ENCODE peak calls at places on chromosomes 2 and 18, in four cellular contexts. One of them, this sample, is unnamed.
A peak's percentile ranks its signal among the peaks of the same experiment; 100 is the strongest.

GRCh38 chr18:75475228-75475627 is 47.7 kb upstream of the SMIM21 start:
- DNase-seq in astrocyte: peak; percentile 83
- DNase-seq in neuronal stem cell: no peak
- DNase-seq in fibroblast of lung: peak; percentile 89
- DNase-seq in this sample: no peak

GRCh38 chr2:76613330-76613729 is 902.6 kb upstream of the GCFC2 start:
- DNase-seq in neuronal stem cell: no peak
- DNase-seq in fibroblast of lung: no peak
- DNase-seq in astrocyte: no peak
- DNase-seq in this sample: peak; percentile 16

GRCh38 chr2:134489732-134490384 is 228.9 kb downstream of the TMEM163 start:
- DNase-seq in astrocyte: no peak
- DNase-seq in fibroblast of lung: no peak
- DNase-seq in neuronal stem cell: no peak
- DNase-seq in this sample: no peak

GRCh38 chr2:45789317-45789716 is 137.8 kb downstream of the PRKCE start:
- DNase-seq in neuronal stem cell: no peak
- DNase-seq in fibroblast of lung: no peak
- DNase-seq in astrocyte: no peak
- DNase-seq in this sample: no peak

GRCh38 chr18:49447810-49448745 is 12.4 kb downstream of the DYM start:
- DNase-seq in fibroblast of lung: peak; percentile 68
- DNase-seq in neuronal stem cell: no peak
- DNase-seq in astrocyte: peak; percentile 10
- DNase-seq in this sample: peak; percentile 91

GRCh38 chr18:51288582-51288981 is 91.1 kb upstream of the MEX3C start:
- DNase-seq in fibroblast of lung: no peak
- DNase-seq in neuronal stem cell: no peak
- DNase-seq in astrocyte: no peak
- DNase-seq in this sample: no peak

GRCh38 chr2:187877391-187877790 is 323.2 kb upstream of the TFPI start:
- DNase-seq in fibroblast of lung: no peak
- DNase-seq in astrocyte: no peak
- DNase-seq in neuronal stem cell: no peak
- DNase-seq in this sample: no peak

GRCh38 chr2:86584164-86584913 is 21.1 kb upstream of the CHMP3 start:
- DNase-seq in fibroblast of lung: no peak
- DNase-seq in neuronal stem cell: no peak
- DNase-seq in astrocyte: peak; percentile 51
- DNase-seq in this sample: no peak

GRCh38 chr18:62328775-62329525 is 3.8 kb downstream of the TNFRSF11A start:
- DNase-seq in astrocyte: no peak
- DNase-seq in fibroblast of lung: no peak
- DNase-seq in neuronal stem cell: no peak
- DNase-seq in this sample: no peak

GRCh38 chr2:2836343-2837070 is 505.4 kb upstream of the MYT1L start:
- DNase-seq in neuronal stem cell: no peak
- DNase-seq in astrocyte: no peak
- DNase-seq in fibroblast of lung: no peak
- DNase-seq in this sample: no peak

GRCh38 chr2:127577208-127577475 is 41.7 kb downstream of the MYO7B start:
- DNase-seq in fibroblast of lung: no peak
- DNase-seq in astrocyte: no peak
- DNase-seq in neuronal stem cell: no peak
- DNase-seq in this sample: no peak

GRCh38 chr2:183812091-183812490 is 687.8 kb downstream of the NUP35 start:
- DNase-seq in neuronal stem cell: no peak
- DNase-seq in fibroblast of lung: no peak
- DNase-seq in astrocyte: peak; percentile 10
- DNase-seq in this sample: no peak

GRCh38 chr2:46363535-46364170 is 66.4 kb downstream of the EPAS1 start:
- DNase-seq in astrocyte: peak; percentile 72
- DNase-seq in neuronal stem cell: no peak
- DNase-seq in fibroblast of lung: peak; percentile 86
- DNase-seq in this sample: no peak

GRCh38 chr18:67428148-67428547 is 88.4 kb downstream of the DSEL start:
- DNase-seq in astrocyte: peak; percentile 22
- DNase-seq in neuronal stem cell: no peak
- DNase-seq in fibroblast of lung: peak; percentile 5
- DNase-seq in this sample: no peak

GRCh38 chr2:235810297-235810696 is 316.5 kb downstream of the AGAP1 start:
- DNase-seq in astrocyte: no peak
- DNase-seq in neuronal stem cell: no peak
- DNase-seq in fibroblast of lung: no peak
- DNase-seq in this sample: no peak

GRCh38 chr2:67612576-67612981 is 215.4 kb downstream of the ETAA1 start:
- DNase-seq in neuronal stem cell: no peak
- DNase-seq in fibroblast of lung: no peak
- DNase-seq in astrocyte: no peak
- DNase-seq in this sample: no peak

GRCh38 chr2:226618875-226619605 is 180.6 kb downstream of the IRS1 start:
- DNase-seq in astrocyte: peak; percentile 65
- DNase-seq in neuronal stem cell: no peak
- DNase-seq in fibroblast of lung: peak; percentile 71
- DNase-seq in this sample: no peak

GRCh38 chr2:23480991-23481797 is 96.2 kb downstream of the KLHL29 start:
- DNase-seq in neuronal stem cell: no peak
- DNase-seq in fibroblast of lung: peak; percentile 58
- DNase-seq in astrocyte: peak; percentile 88
- DNase-seq in this sample: peak; percentile 57

GRCh38 chr2:195600796-195601195 is 56.2 kb upstream of the SLC39A10 start:
- DNase-seq in astrocyte: no peak
- DNase-seq in fibroblast of lung: no peak
- DNase-seq in neuronal stem cell: no peak
- DNase-seq in this sample: no peak

GRCh38 chr2:138007431-138007830 is 43.2 kb downstream of the HNMT start:
- DNase-seq in astrocyte: no peak
- DNase-seq in fibroblast of lung: no peak
- DNase-seq in neuronal stem cell: no peak
- DNase-seq in this sample: no peak

GRCh38 chr2:172734711-172735645 is 667 bp upstream of the RAPGEF4 start:
- DNase-seq in fibroblast of lung: peak; percentile 23
- DNase-seq in neuronal stem cell: no peak
- DNase-seq in astrocyte: no peak
- DNase-seq in this sample: no peak

GRCh38 chr2:73870084-73870483 is 22.7 kb upstream of the ACTG2 start:
- DNase-seq in neuronal stem cell: no peak
- DNase-seq in astrocyte: peak; percentile 96
- DNase-seq in fibroblast of lung: peak; percentile 99
- DNase-seq in this sample: no peak

GRCh38 chr18:21740724-21741510 is at the start of gene MIB1:
- DNase-seq in fibroblast of lung: peak; percentile 43
- DNase-seq in neuronal stem cell: peak; percentile 99
- DNase-seq in astrocyte: no peak
- DNase-seq in this sample: peak; percentile 85

GRCh38 chr18:69730664-69731063 is 217.0 kb downstream of the CD226 start:
- DNase-seq in neuronal stem cell: no peak
- DNase-seq in fibroblast of lung: no peak
- DNase-seq in astrocyte: no peak
- DNase-seq in this sample: no peak

GRCh38 chr2:36618381-36618780 is 20.4 kb upstream of the FEZ2 start:
- DNase-seq in astrocyte: peak; percentile 70
- DNase-seq in fibroblast of lung: peak; percentile 76
- DNase-seq in neuronal stem cell: peak; percentile 67
- DNase-seq in this sample: peak; percentile 83

GRCh38 chr18:55179460-55180195 is 220.4 kb upstream of the CCDC68 start:
- DNase-seq in astrocyte: peak; percentile 72
- DNase-seq in fibroblast of lung: peak; percentile 6
- DNase-seq in neuronal stem cell: no peak
- DNase-seq in this sample: no peak

GRCh38 chr18:48662021-48662661 is 123.3 kb downstream of the CTIF start:
- DNase-seq in astrocyte: peak; percentile 60
- DNase-seq in neuronal stem cell: no peak
- DNase-seq in fibroblast of lung: peak; percentile 71
- DNase-seq in this sample: no peak

GRCh38 chr2:61962095-61962984 is 56.9 kb downstream of the COMMD1 start:
- DNase-seq in neuronal stem cell: no peak
- DNase-seq in astrocyte: no peak
- DNase-seq in fibroblast of lung: no peak
- DNase-seq in this sample: no peak

GRCh38 chr2:209501579-209501978 is 77.7 kb downstream of the MAP2 start:
- DNase-seq in neuronal stem cell: no peak
- DNase-seq in astrocyte: no peak
- DNase-seq in fibroblast of lung: no peak
- DNase-seq in this sample: no peak

GRCh38 chr2:20486571-20486970 is 39.7 kb downstream of the RHOB start:
- DNase-seq in fibroblast of lung: no peak
- DNase-seq in astrocyte: no peak
- DNase-seq in neuronal stem cell: no peak
- DNase-seq in this sample: no peak

GRCh38 chr2:99858951-99859596 is 283.3 kb downstream of the AFF3 start:
- DNase-seq in fibroblast of lung: peak; percentile 84
- DNase-seq in neuronal stem cell: no peak
- DNase-seq in astrocyte: peak; percentile 93
- DNase-seq in this sample: no peak

GRCh38 chr2:216554286-216554685 is 55.6 kb downstream of the RPL37A start:
- DNase-seq in fibroblast of lung: no peak
- DNase-seq in astrocyte: no peak
- DNase-seq in neuronal stem cell: no peak
- DNase-seq in this sample: no peak

GRCh38 chr18:50662177-50662576 is 102.3 kb downstream of the MAPK4 start:
- DNase-seq in fibroblast of lung: peak; percentile 3
- DNase-seq in astrocyte: no peak
- DNase-seq in neuronal stem cell: no peak
- DNase-seq in this sample: peak; percentile 45

GRCh38 chr2:216875861-216876260 is 16.0 kb upstream of the TNP1 start:
- DNase-seq in astrocyte: no peak
- DNase-seq in neuronal stem cell: no peak
- DNase-seq in fibroblast of lung: no peak
- DNase-seq in this sample: no peak

GRCh38 chr2:204726831-204727230 is 181.6 kb downstream of the PARD3B start:
- DNase-seq in astrocyte: no peak
- DNase-seq in neuronal stem cell: no peak
- DNase-seq in fibroblast of lung: no peak
- DNase-seq in this sample: no peak

GRCh38 chr2:10279472-10279870 is 23.2 kb upstream of the HPCAL1 start:
- DNase-seq in fibroblast of lung: no peak
- DNase-seq in astrocyte: no peak
- DNase-seq in neuronal stem cell: no peak
- DNase-seq in this sample: no peak

GRCh38 chr2:83054751-83055150 is 1404.3 kb downstream of the SUCLG1 start:
- DNase-seq in neuronal stem cell: no peak
- DNase-seq in astrocyte: peak; percentile 29
- DNase-seq in fibroblast of lung: peak; percentile 38
- DNase-seq in this sample: no peak

GRCh38 chr2:218733615-218734021 is 23.0 kb downstream of the TTLL4 start:
- DNase-seq in neuronal stem cell: no peak
- DNase-seq in astrocyte: peak; percentile 63
- DNase-seq in fibroblast of lung: peak; percentile 78
- DNase-seq in this sample: no peak

GRCh38 chr2:109471656-109472055 is 142.1 kb downstream of the SEPTIN10 start:
- DNase-seq in astrocyte: no peak
- DNase-seq in neuronal stem cell: no peak
- DNase-seq in fibroblast of lung: no peak
- DNase-seq in this sample: no peak

GRCh38 chr18:35063875-35064274 is 22.7 kb downstream of the MAPRE2 start:
- DNase-seq in fibroblast of lung: no peak
- DNase-seq in astrocyte: no peak
- DNase-seq in neuronal stem cell: no peak
- DNase-seq in this sample: no peak
- H3K36me3 ChIP-seq in fibroblast of lung: no peaks in the 10 kb centered on the region
- H3K36me3 ChIP-seq in astrocyte: no peaks in the 10 kb centered on the region
- H3K36me3 ChIP-seq in neuronal stem cell: no peaks in the 10 kb centered on the region
- H3K36me3 ChIP-seq in this sample: no peaks in the 10 kb centered on the region

GRCh38 chr18:8825729-8826375 is 120.5 kb downstream of the MTCL1 start:
- DNase-seq in neuronal stem cell: no peak
- DNase-seq in astrocyte: no peak
- DNase-seq in fibroblast of lung: no peak
- DNase-seq in this sample: no peak
- H3K36me3 ChIP-seq in neuronal stem cell: peaks cover 58% of the 10 kb centered on the region
- H3K36me3 ChIP-seq in astrocyte: peaks cover 30% of the 10 kb centered on the region
- H3K36me3 ChIP-seq in fibroblast of lung: peaks cover 35% of the 10 kb centered on the region
- H3K36me3 ChIP-seq in this sample: peaks cover 18% of the 10 kb centered on the region

GRCh38 chr18:9234528-9234927 is 97.9 kb downstream of the ANKRD12 start:
- DNase-seq in fibroblast of lung: no peak
- DNase-seq in neuronal stem cell: no peak
- DNase-seq in astrocyte: no peak
- DNase-seq in this sample: no peak
- H3K36me3 ChIP-seq in fibroblast of lung: peaks cover 3% of the 10 kb centered on the region
- H3K36me3 ChIP-seq in neuronal stem cell: peaks cover 8% of the 10 kb centered on the region
- H3K36me3 ChIP-seq in astrocyte: no peaks in the 10 kb centered on the region
- H3K36me3 ChIP-seq in this sample: no peaks in the 10 kb centered on the region

DNA sequence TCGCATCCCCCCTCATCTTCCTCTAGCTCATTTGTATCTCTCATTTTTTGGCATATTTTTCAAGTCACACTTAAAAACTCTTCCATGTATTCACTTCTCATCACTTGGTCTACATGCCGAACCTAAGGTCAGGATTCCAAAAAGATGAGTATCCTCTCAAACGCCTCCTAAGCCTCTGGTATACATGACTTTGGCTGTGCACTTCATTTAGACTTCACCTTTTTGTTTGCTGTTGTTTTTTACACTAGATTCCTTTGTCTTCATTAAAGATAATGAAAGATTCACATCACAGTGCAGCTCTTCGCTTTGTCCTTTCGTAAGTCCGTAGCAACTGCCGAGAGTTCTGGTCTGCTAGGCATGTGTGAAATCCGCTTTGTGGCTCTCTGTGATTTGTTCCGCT is 17.8 kb downstream of the RND3 start:
- DNase-seq in neuronal stem cell: no peak
- DNase-seq in fibroblast of lung: no peak
- DNase-seq in astrocyte: no peak
- DNase-seq in this sample: no peak
- H3K36me3 ChIP-seq in neuronal stem cell: peaks cover 76% of the 10 kb centered on the region
- H3K36me3 ChIP-seq in fibroblast of lung: peaks cover 19% of the 10 kb centered on the region
- H3K36me3 ChIP-seq in astrocyte: peaks cover 64% of the 10 kb centered on the region
- H3K36me3 ChIP-seq in this sample: peaks cover 10% of the 10 kb centered on the region

GRCh38 chr2:160299540-160299939 is 99.5 kb upstream of the ITGB6 start:
- DNase-seq in neuronal stem cell: no peak
- DNase-seq in fibroblast of lung: no peak
- DNase-seq in astrocyte: peak; percentile 75
- DNase-seq in this sample: no peak

GRCh38 chr2:160301420-160301819 is 101.3 kb upstream of the ITGB6 start:
- DNase-seq in astrocyte: no peak
- DNase-seq in fibroblast of lung: no peak
- DNase-seq in neuronal stem cell: no peak
- DNase-seq in this sample: no peak

GRCh38 chr2:160295519-160296231 is 95.6 kb upstream of the ITGB6 start:
- DNase-seq in neuronal stem cell: no peak
- DNase-seq in fibroblast of lung: no peak
- DNase-seq in astrocyte: no peak
- DNase-seq in this sample: no peak

GRCh38 chr2:160300203-160300602 is 100.1 kb upstream of the ITGB6 start:
- DNase-seq in neuronal stem cell: no peak
- DNase-seq in fibroblast of lung: no peak
- DNase-seq in astrocyte: no peak
- DNase-seq in this sample: no peak

GRCh38 chr2:160298960-160299359 is 98.9 kb upstream of the ITGB6 start:
- DNase-seq in astrocyte: peak; percentile 86
- DNase-seq in neuronal stem cell: no peak
- DNase-seq in fibroblast of lung: no peak
- DNase-seq in this sample: no peak
- H3K36me3 ChIP-seq in astrocyte: peaks cover 34% of the 10 kb centered on the region
- H3K36me3 ChIP-seq in neuronal stem cell: peaks cover 95% of the 10 kb centered on the region
- H3K36me3 ChIP-seq in fibroblast of lung: peaks cover 16% of the 10 kb centered on the region
- H3K36me3 ChIP-seq in this sample: no peaks in the 10 kb centered on the region